ENCODE peak calls at places on chromosomes 2 and 18, in six cellular contexts. B, T, F, L, Z and V are unnamed samples.

GRCh38 chr2:19688059-19688458 is 213.7 kb downstream of the TTC32 start:
- DNase-seq in B (no peak), T (no peak), F (no peak), L (no peak), Z (no peak), V (no peak)

GRCh38 chr2:100422320-100422719 is 4.9 kb upstream of the CHST10 start:
- DNase-seq in B (no peak), T (no peak), F (peak), L (no peak), Z (no peak), V (no peak)

GRCh38 chr2:33491685-33492084 is 15.2 kb downstream of the RASGRP3 start:
- DNase-seq in B (no peak), T (peak), F (no peak), L (no peak), Z (no peak), V (no peak)

GRCh38 chr2:71006955-71007799 is 12.5 kb upstream of the TEX261 start:
- DNase-seq in B (no peak), T (no peak), F (no peak), L (peak), Z (no peak), V (no peak)

GRCh38 chr2:174334781-174335604 is at the start of gene SP9:
- DNase-seq in B (no peak), T (no peak), F (no peak), L (no peak), Z (no peak), V (no peak)

GRCh38 chr2:147469471-147469870 is 375.4 kb upstream of the ACVR2A start:
- DNase-seq in B (no peak), T (no peak), F (no peak), L (no peak), Z (no peak), V (no peak)

GRCh38 chr18:57029761-57030160 is 117.1 kb upstream of the BOD1L2 start:
- DNase-seq in B (no peak), T (no peak), F (peak), L (no peak), Z (no peak), V (no peak)

GRCh38 chr2:72561621-72562318 is 264.1 kb downstream of the EXOC6B start:
- DNase-seq in B (no peak), T (no peak), F (no peak), L (no peak), Z (no peak), V (no peak)

GRCh38 chr2:55965966-55966365 is 42.4 kb upstream of the EFEMP1 start:
- DNase-seq in B (no peak), T (no peak), F (no peak), L (no peak), Z (no peak), V (no peak)

GRCh38 chr2:179790235-179790895 is 71.0 kb downstream of the ZNF385B start:
- DNase-seq in B (no peak), T (no peak), F (no peak), L (no peak), Z (no peak), V (no peak)

GRCh38 chr2:101187131-101187530 is 35.9 kb upstream of the TBC1D8 start:
- DNase-seq in B (no peak), T (no peak), F (peak), L (no peak), Z (no peak), V (no peak)

GRCh38 chr2:33978471-33978870 is 379.4 kb upstream of the FAM98A start:
- DNase-seq in B (no peak), T (no peak), F (no peak), L (no peak), Z (no peak), V (no peak)

GRCh38 chr2:55511508-55512124 is 7.9 kb upstream of the CFAP36 start:
- DNase-seq in B (no peak), T (no peak), F (peak), L (no peak), Z (no peak), V (no peak)

GRCh38 chr2:120992791-120993555 is 257.3 kb downstream of the GLI2 start:
- DNase-seq in B (no peak), T (no peak), F (no peak), L (no peak), Z (no peak), V (no peak)

GRCh38 chr2:62741954-62742722 is 36.6 kb downstream of the EHBP1 start:
- DNase-seq in B (no peak), T (no peak), F (peak), L (no peak), Z (no peak), V (no peak)

GRCh38 chr2:178306351-178307073 is 112.2 kb downstream of the OSBPL6 start:
- DNase-seq in B (peak), T (no peak), F (peak), L (peak), Z (no peak), V (peak)

GRCh38 chr2:201261911-201262310 is 1.6 kb downstream of the CASP8 start:
- DNase-seq in B (no peak), T (no peak), F (no peak), L (no peak), Z (no peak), V (no peak)

GRCh38 chr2:227906991-227907390 is 35.6 kb downstream of the DAW1 start:
- DNase-seq in B (no peak), T (no peak), F (no peak), L (no peak), Z (no peak), V (no peak)

GRCh38 chr2:209473930-209474419 is 50.1 kb downstream of the MAP2 start:
- DNase-seq in B (peak), T (no peak), F (peak), L (no peak), Z (no peak), V (no peak)

GRCh38 chr2:189762551-189763298 is at the start of gene OSGEPL1:
- DNase-seq in B (peak), T (peak), F (peak), L (peak), Z (peak), V (peak)

GRCh38 chr18:56431551-56431950 is 206.8 kb downstream of the TXNL1 start:
- DNase-seq in B (no peak), T (no peak), F (peak), L (no peak), Z (no peak), V (no peak)

GRCh38 chr2:163774862-163775261 is 39.1 kb upstream of the FIGN start:
- DNase-seq in B (no peak), T (no peak), F (peak), L (no peak), Z (no peak), V (no peak)

GRCh38 chr18:31819106-31819924 is 58.6 kb upstream of the SLC25A52 start:
- DNase-seq in B (peak), T (no peak), F (peak), L (no peak), Z (no peak), V (peak)

GRCh38 chr2:72133721-72134407 is 13.8 kb downstream of the CYP26B1 start:
- DNase-seq in B (no peak), T (no peak), F (no peak), L (no peak), Z (peak), V (no peak)

GRCh38 chr18:62751341-62751821 is 36.0 kb downstream of the PHLPP1 start:
- DNase-seq in B (no peak), T (no peak), F (no peak), L (no peak), Z (no peak), V (peak)

GRCh38 chr2:115443550-115444185 is 1001.2 kb downstream of the DPP10 start:
- DNase-seq in B (no peak), T (no peak), F (no peak), L (no peak), Z (no peak), V (no peak)

GRCh38 chr2:239327536-239328305 is 73.1 kb downstream of the HDAC4 start:
- DNase-seq in B (no peak), T (peak), F (no peak), L (no peak), Z (no peak), V (no peak)

GRCh38 chr2:231530099-231531085 is at the start of gene NMUR1:
- DNase-seq in B (no peak), T (peak), F (peak), L (peak), Z (peak), V (peak)

GRCh38 chr2:127085260-127085666 is 21.7 kb downstream of the BIN1 start:
- DNase-seq in B (no peak), T (peak), F (no peak), L (peak), Z (no peak), V (no peak)

GRCh38 chr2:176157499-176158305 is 595 bp downstream of the HOXD3 start:
- DNase-seq in B (no peak), T (no peak), F (no peak), L (peak), Z (no peak), V (peak)

GRCh38 chr2:88181511-88181910 is 11.4 kb downstream of the THNSL2 start:
- DNase-seq in B (no peak), T (no peak), F (peak), L (no peak), Z (no peak), V (no peak)

GRCh38 chr2:4763009-4763408 is 929.2 kb upstream of the SOX11 start:
- DNase-seq in B (no peak), T (no peak), F (peak), L (no peak), Z (no peak), V (no peak)

GRCh38 chr18:73479472-73479871 is 611.7 kb upstream of the NETO1 start:
- DNase-seq in B (no peak), T (no peak), F (peak), L (no peak), Z (no peak), V (no peak)

GRCh38 chr2:104025296-104025695 is 828.6 kb upstream of the POU3F3 start:
- DNase-seq in B (no peak), T (no peak), F (no peak), L (no peak), Z (no peak), V (no peak)

GRCh38 chr18:76376668-76377358 is 118.2 kb downstream of the ZNF516 start:
- DNase-seq in B (no peak), T (no peak), F (no peak), L (no peak), Z (peak), V (no peak)

GRCh38 chr18:76378526-76379215 is 116.4 kb downstream of the ZNF516 start:
- DNase-seq in B (no peak), T (no peak), F (no peak), L (no peak), Z (peak), V (no peak)

GRCh38 chr18:76379226-76380126 is 115.6 kb downstream of the ZNF516 start:
- DNase-seq in B (no peak), T (no peak), F (no peak), L (no peak), Z (peak), V (no peak)

GRCh38 chr18:76376225-76376624 is 118.8 kb downstream of the ZNF516 start:
- DNase-seq in B (no peak), T (no peak), F (peak), L (no peak), Z (no peak), V (no peak)

DNA sequence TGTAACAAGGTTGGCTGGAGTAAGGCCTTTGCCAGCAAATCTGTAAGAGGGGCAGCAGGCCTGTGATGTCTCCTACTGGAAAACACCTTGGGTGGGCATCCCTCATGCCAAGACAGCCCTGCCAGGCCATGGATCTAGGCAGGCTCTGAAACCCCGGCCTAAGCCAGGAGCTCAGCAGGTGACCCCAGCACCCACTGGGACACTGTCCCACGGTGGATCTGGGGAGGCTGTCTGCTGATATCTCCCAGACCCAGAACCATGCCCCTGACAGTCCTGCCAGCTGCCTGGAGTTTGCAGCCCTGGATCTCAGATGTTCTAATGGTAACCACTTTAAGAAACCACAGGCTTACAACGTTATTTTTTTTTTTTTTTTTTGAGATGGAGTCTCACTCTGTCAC is 117.7 kb downstream of the ZNF516 start:
- DNase-seq in B (no peak), T (no peak), F (no peak), L (no peak), Z (peak), V (no peak)
- H3K27ac ChIP-seq in B (no peak), T (no peak), F (no peak), L (no peak), Z (peak), V (no peak)

DNA sequence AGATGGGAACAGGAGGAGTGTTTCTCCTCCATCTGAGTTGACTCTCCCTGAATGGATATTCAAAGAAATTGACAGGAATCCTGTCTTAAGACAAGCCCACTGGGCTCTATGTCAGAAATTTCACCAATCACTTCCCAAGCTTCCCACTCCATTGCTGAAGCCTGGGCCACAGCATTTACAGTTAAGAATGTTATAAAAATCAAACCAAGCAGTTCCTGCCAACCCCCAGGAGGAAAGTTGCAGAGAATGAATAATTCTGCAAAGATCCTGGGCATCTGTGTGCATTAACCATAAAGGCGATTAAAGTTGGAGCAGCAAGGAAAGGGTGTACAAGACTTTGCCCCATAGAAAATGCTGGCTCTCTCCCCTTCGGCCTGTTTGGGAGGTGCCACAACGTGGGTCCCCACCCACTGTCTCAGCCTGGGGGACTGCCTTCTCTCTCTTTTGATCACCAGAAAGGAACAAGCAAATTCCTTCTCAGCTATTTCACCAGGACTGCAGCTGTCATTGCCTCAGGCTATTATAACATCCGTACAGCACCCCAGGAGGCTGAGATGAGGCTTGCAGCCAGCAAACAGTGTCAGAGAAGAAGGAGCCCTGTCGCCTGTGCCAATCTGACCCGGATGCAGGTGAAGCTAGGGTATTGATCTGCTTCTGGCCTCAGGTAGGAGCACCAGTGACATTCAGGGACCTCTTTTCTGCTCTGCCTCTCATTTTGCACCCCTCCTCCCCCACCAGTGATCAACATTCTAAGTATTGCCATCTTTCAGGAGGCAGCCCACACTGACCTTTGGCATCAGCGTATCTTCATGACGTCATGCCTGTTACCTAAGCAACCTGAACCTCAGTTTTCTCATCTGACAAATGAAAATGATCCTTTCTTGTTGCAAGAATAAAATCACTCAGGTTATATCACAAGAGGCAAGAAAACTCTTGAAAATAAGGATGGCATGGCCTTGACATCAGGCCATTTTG is 219.0 kb downstream of the SH3BP4 start:
- DNase-seq in B (no peak), T (no peak), F (peak), L (no peak), Z (no peak), V (no peak)
- TF ChIP-seq CTCF in B (no peak), T (peak), F (peak), L (peak), Z (peak), V (no peak)

GRCh38 chr2:165743442-165743841 is 50.6 kb downstream of the GALNT3 start:
- DNase-seq in B (no peak), T (no peak), F (no peak), L (no peak), Z (no peak), V (no peak)

GRCh38 chr2:165746501-165746900 is 47.5 kb downstream of the GALNT3 start:
- DNase-seq in B (no peak), T (no peak), F (no peak), L (no peak), Z (no peak), V (no peak)

DNA sequence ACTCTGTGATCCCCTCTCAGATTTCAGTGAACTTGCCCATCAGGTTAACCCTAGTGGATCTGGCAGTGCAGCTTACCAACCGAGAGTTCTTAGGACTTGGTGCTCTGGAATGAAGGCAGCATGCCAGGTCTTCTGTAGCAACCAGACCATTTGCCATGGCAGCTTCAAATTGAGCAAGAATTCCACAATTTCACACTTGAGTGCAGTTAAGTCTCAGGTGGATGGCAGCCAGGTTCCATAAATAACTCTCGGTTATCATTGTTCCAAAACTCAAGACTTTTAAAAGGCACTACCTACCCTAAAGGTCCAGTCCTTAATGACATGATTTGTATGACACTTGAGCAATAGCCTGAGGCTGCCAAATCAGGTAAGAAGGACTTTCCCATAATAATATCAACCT is 48.1 kb downstream of the GALNT3 start:
- DNase-seq in B (no peak), T (no peak), F (peak), L (peak), Z (no peak), V (no peak)
- H3K27ac ChIP-seq in B (no peak), T (no peak), F (no peak), L (no peak), Z (no peak), V (no peak)

DNA sequence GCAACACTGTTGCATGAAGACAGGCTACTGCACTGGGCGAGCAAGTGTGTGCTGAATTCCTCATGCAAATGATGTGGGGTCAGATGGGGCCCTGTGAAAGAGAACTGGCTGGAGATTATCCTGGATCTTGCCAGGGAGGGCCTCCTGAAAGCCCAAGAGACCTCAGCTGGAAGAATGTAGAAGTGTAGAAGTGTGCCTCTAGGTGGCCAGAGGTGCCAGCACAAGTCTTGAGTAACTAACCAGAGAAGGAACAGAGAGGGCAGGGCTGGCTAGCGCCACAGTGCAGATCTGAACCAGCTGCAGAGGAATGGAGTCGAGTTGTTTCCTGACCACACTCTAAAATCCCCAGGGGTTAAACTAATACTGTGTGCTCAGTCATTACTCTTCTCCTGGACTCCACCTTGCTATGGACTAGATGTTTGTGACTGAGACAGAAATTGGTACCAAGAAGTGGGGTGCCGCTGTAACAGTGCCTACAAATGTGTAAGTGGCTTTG is 399.3 kb downstream of the LRATD1 start:
- DNase-seq in B (no peak), T (no peak), F (peak), L (no peak), Z (no peak), V (no peak)
- TF ChIP-seq CTCF in B (no peak), T (no peak), F (peak), L (no peak), Z (no peak), V (no peak)

DNA sequence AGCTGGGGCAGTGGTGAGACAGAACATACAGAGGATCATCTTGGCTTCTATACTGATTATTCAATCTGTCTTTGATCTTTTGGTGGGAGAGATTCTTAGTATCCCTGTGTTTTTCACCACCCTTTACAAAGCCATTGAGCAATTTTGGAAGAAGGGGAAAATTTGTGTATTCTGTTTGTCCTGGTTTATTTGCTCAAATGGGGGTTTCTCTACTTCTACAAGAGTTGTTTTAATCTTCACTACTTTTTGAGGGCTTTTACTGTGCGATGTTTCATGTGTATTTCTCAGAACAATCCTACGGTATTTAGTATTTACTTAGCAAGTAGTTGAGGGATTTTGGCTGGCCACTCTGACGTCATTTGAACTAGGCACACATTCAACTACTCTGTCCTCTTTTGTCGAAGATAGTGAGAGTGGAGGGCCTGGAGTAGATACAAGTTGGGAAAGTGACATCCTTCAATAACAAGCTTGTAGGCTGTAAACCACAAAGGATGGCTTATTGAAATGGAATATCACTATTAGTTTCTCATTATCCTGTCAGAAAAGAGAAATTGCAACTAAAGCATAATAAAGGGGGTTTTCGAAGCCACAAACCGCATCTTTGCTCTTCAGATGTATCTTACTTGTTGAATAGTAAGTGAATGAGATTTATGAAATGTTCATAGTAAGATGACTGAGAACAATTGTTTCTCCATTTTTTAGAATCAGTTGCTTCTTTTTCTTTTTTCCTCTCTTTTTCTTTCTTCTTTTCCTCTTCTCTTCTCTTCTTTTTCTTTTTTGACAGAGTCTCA is 24.8 kb downstream of the FMNL2 start:
- DNase-seq in B (no peak), T (no peak), F (no peak), L (no peak), Z (no peak), V (no peak)
- H3K27ac ChIP-seq in B (no peak), T (no peak), F (no peak), L (no peak), Z (no peak), V (no peak)

GRCh38 chr2:36921984-36922383 is 44.4 kb downstream of the STRN start:
- DNase-seq in B (no peak), T (no peak), F (no peak), L (no peak), Z (no peak), V (no peak)

GRCh38 chr2:36912692-36913091 is 53.6 kb downstream of the STRN start:
- DNase-seq in B (no peak), T (no peak), F (peak), L (no peak), Z (no peak), V (no peak)

GRCh38 chr2:36919041-36919837 is 47.1 kb downstream of the STRN start:
- DNase-seq in B (no peak), T (no peak), F (no peak), L (no peak), Z (no peak), V (no peak)

GRCh38 chr2:36915627-36916026 is 50.7 kb downstream of the STRN start:
- DNase-seq in B (no peak), T (no peak), F (no peak), L (no peak), Z (no peak), V (no peak)

GRCh38 chr2:36918307-36918706 is 48.0 kb downstream of the STRN start:
- DNase-seq in B (no peak), T (no peak), F (peak), L (no peak), Z (no peak), V (no peak)
- TF ChIP-seq CTCF in B (no peak), T (no peak), F (peak), L (peak), Z (no peak), V (no peak)